ENCODE peak calls at places on chromosome 1, in four cellular contexts. T, N, U and Q are unnamed samples.

GRCh38 chr1:182340233-182341058 is 51.1 kb downstream of the GLUL start:
- DNase-seq in N (no peak), U (no peak), T (peak; percentile 7), Q (no peak)

GRCh38 chr1:3691421-3692204 is 39.3 kb downstream of the TP73 start:
- DNase-seq in N (no peak), T (no peak), U (no peak), Q (no peak)

GRCh38 chr1:48059289-48059688 is 62.1 kb upstream of the TRABD2B start:
- DNase-seq in N (no peak), U (no peak), T (no peak), Q (no peak)

GRCh38 chr1:19750101-19750881 is 49.4 kb downstream of the TMCO4 start:
- DNase-seq in N (no peak), U (no peak), T (no peak), Q (no peak)

GRCh38 chr1:31010081-31010989 is 55.2 kb downstream of the PUM1 start:
- DNase-seq in T (no peak), N (no peak), U (no peak), Q (no peak)

GRCh38 chr1:159900086-159900680 is at the start of gene CFAP45:
- DNase-seq in T (peak; percentile 96), N (peak; percentile 22), U (peak; percentile 89), Q (peak; percentile 70)

GRCh38 chr1:37633950-37634553 is 640 bp downstream of the RSPO1 start:
- DNase-seq in N (no peak), T (no peak), U (no peak), Q (no peak)

GRCh38 chr1:234842726-234843641 is 233.0 kb upstream of the IRF2BP2 start:
- DNase-seq in U (no peak), N (no peak), T (no peak), Q (no peak)

GRCh38 chr1:192709544-192709943 is 73.6 kb downstream of the RGS13 start:
- DNase-seq in U (no peak), T (no peak), N (no peak), Q (no peak)

GRCh38 chr1:4778056-4778455 is 123.6 kb downstream of the AJAP1 start:
- DNase-seq in T (peak; percentile 39), N (no peak), U (no peak), Q (peak; percentile 6)

GRCh38 chr1:226631229-226632000 is 82.9 kb downstream of the STUM start:
- DNase-seq in U (no peak), T (no peak), N (no peak), Q (no peak)

GRCh38 chr1:30586671-30587070 is 136.7 kb downstream of the MATN1 start:
- DNase-seq in N (no peak), U (peak; percentile 14), T (no peak), Q (no peak)

GRCh38 chr1:172141351-172142000 is 279.0 kb upstream of the C1orf105 start:
- DNase-seq in U (no peak), T (no peak), N (no peak), Q (no peak)

GRCh38 chr1:30801826-30802198 is 44.2 kb upstream of the LAPTM5 start:
- DNase-seq in T (peak; percentile 88), U (peak; percentile 88), N (peak; percentile 67), Q (peak; percentile 79)

GRCh38 chr1:12650001-12650421 is 6.1 kb downstream of the AADACL4 start:
- DNase-seq in N (no peak), U (no peak), T (no peak), Q (no peak)

GRCh38 chr1:36612121-36612520 is 129.4 kb upstream of the CSF3R start:
- DNase-seq in N (no peak), T (no peak), U (no peak), Q (peak; percentile 51)

GRCh38 chr1:155759966-155760630 is 71.2 kb downstream of the DAP3 start:
- DNase-seq in U (no peak), T (no peak), N (no peak), Q (no peak)

GRCh38 chr1:68936530-68936929 is 439.6 kb upstream of the DEPDC1 start:
- DNase-seq in N (no peak), U (no peak), T (no peak), Q (no peak)

DNA sequence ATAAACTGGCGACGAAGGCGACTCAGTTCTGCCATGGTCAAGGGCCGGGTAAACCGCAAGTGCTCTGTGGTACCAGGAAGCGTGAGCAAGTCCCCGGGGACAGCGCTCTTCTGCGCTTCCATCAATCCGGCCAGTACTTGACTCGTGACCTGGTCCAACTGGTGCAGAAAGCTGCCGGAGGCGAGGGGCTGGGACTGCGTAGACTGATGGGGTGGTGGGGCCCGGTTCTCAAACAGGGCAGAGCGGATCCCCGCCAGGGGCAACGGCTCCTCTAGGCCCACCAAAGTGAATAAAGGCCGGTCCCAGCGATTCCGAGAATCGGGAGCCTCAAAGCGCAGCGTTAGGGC is 852 bp downstream of the KTI12 start:
- DNase-seq in T (peak; percentile 51), U (peak; percentile 61), N (no peak), Q (peak; percentile 42)
- H3K4me1 ChIP-seq in T (peaks cover 64% of the 10 kb centered on the region), U (peaks cover 6% of the 10 kb centered on the region), N (peaks cover 16% of the 10 kb centered on the region), Q (peaks cover 9% of the 10 kb centered on the region)

GRCh38 chr1:236612349-236612748 is 8.0 kb upstream of the HEATR1 start:
- DNase-seq in N (no peak), U (no peak), T (no peak), Q (no peak)
- H3K4me1 ChIP-seq in N (no peaks in the 10 kb centered on the region), U (no peaks in the 10 kb centered on the region), T (peaks cover 7% of the 10 kb centered on the region), Q (no peaks in the 10 kb centered on the region)

GRCh38 chr1:112394743-112395062 is 1.3 kb upstream of the CTTNBP2NL start:
- DNase-seq in U (no peak), N (no peak), T (no peak), Q (no peak)
- H3K4me1 ChIP-seq in U (peaks cover 10% of the 10 kb centered on the region), N (peaks cover 11% of the 10 kb centered on the region), T (peaks cover 51% of the 10 kb centered on the region), Q (peaks cover 20% of the 10 kb centered on the region)

GRCh38 chr1:52140633-52141512 is 1.0 kb upstream of the ZFYVE9 start:
- DNase-seq in N (no peak), U (no peak), T (no peak), Q (no peak)

GRCh38 chr1:52141513-52142219 is at the start of gene ZFYVE9:
- DNase-seq in U (peak; percentile 73), N (peak; percentile 54), T (peak; percentile 85), Q (peak; percentile 65)

GRCh38 chr1:52139817-52140540 is 1.9 kb upstream of the ZFYVE9 start:
- DNase-seq in N (no peak), T (no peak), U (no peak), Q (no peak)

GRCh38 chr1:52142220-52143153 is 598 bp downstream of the ZFYVE9 start:
- DNase-seq in N (peak; percentile 13), T (peak; percentile 54), U (peak; percentile 46), Q (peak; percentile 37)

DNA sequence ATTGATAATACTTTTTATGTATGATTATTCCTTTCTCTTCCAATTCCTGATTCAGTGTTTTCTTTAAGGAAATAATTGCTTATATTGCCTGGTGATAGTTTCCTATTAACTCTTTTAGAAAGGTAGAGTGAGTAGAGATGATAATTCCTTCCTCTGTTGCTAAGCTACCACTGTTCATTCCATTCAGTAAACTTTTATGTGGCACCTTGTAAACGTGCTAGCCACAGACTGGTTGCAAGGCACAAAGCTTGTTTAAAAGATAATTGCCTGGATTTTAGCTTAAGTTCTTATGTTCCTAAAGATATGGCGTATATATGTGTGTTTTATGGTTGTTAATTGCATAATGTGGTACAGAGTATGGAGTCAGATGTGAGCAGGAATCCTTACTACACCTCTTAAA is 3.2 kb downstream of the ZFYVE9 start:
- DNase-seq in N (no peak), U (no peak), T (no peak), Q (no peak)
- H3K4me1 ChIP-seq in N (peaks cover 19% of the 10 kb centered on the region), U (no peaks in the 10 kb centered on the region), T (peaks cover 32% of the 10 kb centered on the region), Q (peaks cover 9% of the 10 kb centered on the region)